ENCODE peak calls at places on chromosome 17, in eight cellular contexts. One of them, this sample, is unnamed.

GRCh38 chr17:10793256-10793655 is 10.6 kb downstream of the TMEM238L start:
- DNase-seq in GM23248: no peak
- DNase-seq in CD8-positive, alpha-beta memory T cell: no peak
- DNase-seq in Panc1: no peak
- DNase-seq in NCI-H1105: no peak
- DNase-seq in myocyte: no peak
- DNase-seq in NCI-H2029: no peak
- DNase-seq in AML-193: no peak
- DNase-seq in this sample: no peak

GRCh38 chr17:18191967-18192366 is 8.3 kb downstream of the ALKBH5 start:
- DNase-seq in myocyte: no peak
- DNase-seq in NCI-H2029: no peak
- DNase-seq in NCI-H1105: no peak
- DNase-seq in Panc1: no peak
- DNase-seq in CD8-positive, alpha-beta memory T cell: no peak
- DNase-seq in GM23248: peak; percentile 50
- DNase-seq in AML-193: no peak
- DNase-seq in this sample: no peak

GRCh38 chr17:48429156-48429555 is 858 bp downstream of the SKAP1 start:
- DNase-seq in AML-193: no peak
- DNase-seq in myocyte: no peak
- DNase-seq in Panc1: no peak
- DNase-seq in CD8-positive, alpha-beta memory T cell: no peak
- DNase-seq in GM23248: no peak
- DNase-seq in NCI-H1105: no peak
- DNase-seq in NCI-H2029: no peak
- DNase-seq in this sample: no peak

GRCh38 chr17:36592711-36593321 is 1.1 kb downstream of the DHRS11 start:
- DNase-seq in GM23248: no peak
- DNase-seq in NCI-H1105: no peak
- DNase-seq in Panc1: no peak
- DNase-seq in AML-193: no peak
- DNase-seq in CD8-positive, alpha-beta memory T cell: no peak
- DNase-seq in NCI-H2029: no peak
- DNase-seq in myocyte: no peak
- DNase-seq in this sample: no peak

GRCh38 chr17:7716901-7717755 is at the start of gene DNAH2:
- DNase-seq in Panc1: peak; percentile 35
- DNase-seq in CD8-positive, alpha-beta memory T cell: no peak
- DNase-seq in myocyte: peak; percentile 89
- DNase-seq in NCI-H1105: peak; percentile 99
- DNase-seq in NCI-H2029: peak; percentile 54
- DNase-seq in GM23248: peak; percentile 91
- DNase-seq in AML-193: peak; percentile 27
- DNase-seq in this sample: peak; percentile 98

GRCh38 chr17:40779181-40779909 is 3.0 kb downstream of the KRT27 start:
- DNase-seq in NCI-H2029: no peak
- DNase-seq in AML-193: no peak
- DNase-seq in GM23248: peak; percentile 6
- DNase-seq in NCI-H1105: no peak
- DNase-seq in myocyte: no peak
- DNase-seq in CD8-positive, alpha-beta memory T cell: no peak
- DNase-seq in Panc1: no peak
- DNase-seq in this sample: no peak

GRCh38 chr17:40519089-40519775 is 17.8 kb upstream of the TNS4 start:
- DNase-seq in myocyte: no peak
- DNase-seq in Panc1: no peak
- DNase-seq in NCI-H1105: no peak
- DNase-seq in NCI-H2029: no peak
- DNase-seq in CD8-positive, alpha-beta memory T cell: no peak
- DNase-seq in GM23248: no peak
- DNase-seq in AML-193: no peak
- DNase-seq in this sample: no peak

GRCh38 chr17:40795019-40795667 is 4.6 kb downstream of the KRT28 start:
- DNase-seq in GM23248: no peak
- DNase-seq in myocyte: no peak
- DNase-seq in CD8-positive, alpha-beta memory T cell: no peak
- DNase-seq in AML-193: no peak
- DNase-seq in NCI-H2029: no peak
- DNase-seq in NCI-H1105: no peak
- DNase-seq in Panc1: no peak
- DNase-seq in this sample: no peak

GRCh38 chr17:37779554-37779953 is 34.7 kb upstream of the HNF1B start:
- DNase-seq in Panc1: no peak
- DNase-seq in AML-193: no peak
- DNase-seq in CD8-positive, alpha-beta memory T cell: no peak
- DNase-seq in GM23248: peak; percentile 88
- DNase-seq in NCI-H1105: no peak
- DNase-seq in myocyte: no peak
- DNase-seq in NCI-H2029: no peak
- DNase-seq in this sample: no peak

GRCh38 chr17:76326306-76326705 is 18.2 kb upstream of the QRICH2 start:
- DNase-seq in CD8-positive, alpha-beta memory T cell: no peak
- DNase-seq in myocyte: no peak
- DNase-seq in NCI-H1105: no peak
- DNase-seq in AML-193: no peak
- DNase-seq in GM23248: no peak
- DNase-seq in Panc1: no peak
- DNase-seq in NCI-H2029: no peak
- DNase-seq in this sample: no peak

GRCh38 chr17:30005709-30006320 is 64.4 kb downstream of the EFCAB5 start:
- DNase-seq in Panc1: no peak
- DNase-seq in AML-193: no peak
- DNase-seq in NCI-H2029: no peak
- DNase-seq in NCI-H1105: no peak
- DNase-seq in GM23248: peak; percentile 14
- DNase-seq in CD8-positive, alpha-beta memory T cell: no peak
- DNase-seq in myocyte: no peak
- DNase-seq in this sample: no peak

GRCh38 chr17:77372444-77373297 is 231.9 kb downstream of the SEC14L1 start:
- DNase-seq in myocyte: peak; percentile 92
- DNase-seq in CD8-positive, alpha-beta memory T cell: peak; percentile 65
- DNase-seq in NCI-H1105: peak; percentile 35
- DNase-seq in Panc1: no peak
- DNase-seq in NCI-H2029: peak; percentile 51
- DNase-seq in GM23248: peak; percentile 80
- DNase-seq in AML-193: peak; percentile 81
- DNase-seq in this sample: peak; percentile 95

GRCh38 chr17:81054881-81055370 is 20.0 kb downstream of the BAIAP2 start:
- DNase-seq in myocyte: no peak
- DNase-seq in AML-193: no peak
- DNase-seq in Panc1: no peak
- DNase-seq in CD8-positive, alpha-beta memory T cell: no peak
- DNase-seq in GM23248: no peak
- DNase-seq in NCI-H1105: no peak
- DNase-seq in NCI-H2029: no peak
- DNase-seq in this sample: no peak

GRCh38 chr17:60151355-60151754 is 1.6 kb downstream of the CA4 start:
- DNase-seq in myocyte: no peak
- DNase-seq in NCI-H1105: no peak
- DNase-seq in CD8-positive, alpha-beta memory T cell: no peak
- DNase-seq in Panc1: no peak
- DNase-seq in AML-193: no peak
- DNase-seq in GM23248: no peak
- DNase-seq in NCI-H2029: no peak
- DNase-seq in this sample: no peak

GRCh38 chr17:31631759-31632158 is 227.3 kb downstream of the COPRS start:
- DNase-seq in Panc1: no peak
- DNase-seq in NCI-H1105: no peak
- DNase-seq in CD8-positive, alpha-beta memory T cell: no peak
- DNase-seq in NCI-H2029: no peak
- DNase-seq in myocyte: no peak
- DNase-seq in AML-193: no peak
- DNase-seq in GM23248: no peak
- DNase-seq in this sample: no peak

GRCh38 chr17:55641559-55642160 is 81.0 kb downstream of the TMEM100 start:
- DNase-seq in myocyte: peak; percentile 82
- DNase-seq in AML-193: peak; percentile 44
- DNase-seq in GM23248: peak; percentile 74
- DNase-seq in Panc1: no peak
- DNase-seq in NCI-H1105: no peak
- DNase-seq in NCI-H2029: peak; percentile 25
- DNase-seq in CD8-positive, alpha-beta memory T cell: no peak
- DNase-seq in this sample: peak; percentile 43

GRCh38 chr17:32240745-32241144 is 24.9 kb upstream of the RHBDL3 start:
- DNase-seq in NCI-H2029: no peak
- DNase-seq in Panc1: no peak
- DNase-seq in AML-193: no peak
- DNase-seq in CD8-positive, alpha-beta memory T cell: no peak
- DNase-seq in GM23248: peak; percentile 32
- DNase-seq in myocyte: peak; percentile 79
- DNase-seq in NCI-H1105: no peak
- DNase-seq in this sample: no peak

GRCh38 chr17:18315498-18316360 is 636 bp downstream of the SMCR8 start:
- DNase-seq in Panc1: no peak
- DNase-seq in AML-193: peak; percentile 34
- DNase-seq in NCI-H2029: no peak
- DNase-seq in myocyte: no peak
- DNase-seq in GM23248: no peak
- DNase-seq in NCI-H1105: no peak
- DNase-seq in CD8-positive, alpha-beta memory T cell: no peak
- DNase-seq in this sample: no peak

GRCh38 chr17:70098030-70098429 is 23.0 kb downstream of the KCNJ16 start:
- DNase-seq in Panc1: no peak
- DNase-seq in CD8-positive, alpha-beta memory T cell: no peak
- DNase-seq in GM23248: no peak
- DNase-seq in AML-193: no peak
- DNase-seq in myocyte: no peak
- DNase-seq in NCI-H1105: no peak
- DNase-seq in NCI-H2029: no peak
- DNase-seq in this sample: no peak

GRCh38 chr17:82213251-82214011 is 789 bp upstream of the CCDC57 start:
- DNase-seq in myocyte: peak; percentile 78
- DNase-seq in AML-193: no peak
- DNase-seq in Panc1: no peak
- DNase-seq in CD8-positive, alpha-beta memory T cell: peak; percentile 65
- DNase-seq in GM23248: peak; percentile 93
- DNase-seq in NCI-H1105: peak; percentile 28
- DNase-seq in NCI-H2029: no peak
- DNase-seq in this sample: peak; percentile 66

GRCh38 chr17:39631403-39631802 is 4.7 kb downstream of the PPP1R1B start:
- DNase-seq in Panc1: no peak
- DNase-seq in myocyte: no peak
- DNase-seq in AML-193: no peak
- DNase-seq in NCI-H2029: peak; percentile 70
- DNase-seq in NCI-H1105: no peak
- DNase-seq in GM23248: no peak
- DNase-seq in CD8-positive, alpha-beta memory T cell: no peak
- DNase-seq in this sample: no peak

GRCh38 chr17:6178959-6179358 is 108.8 kb downstream of the WSCD1 start:
- DNase-seq in Panc1: no peak
- DNase-seq in GM23248: no peak
- DNase-seq in NCI-H2029: no peak
- DNase-seq in myocyte: no peak
- DNase-seq in CD8-positive, alpha-beta memory T cell: no peak
- DNase-seq in AML-193: no peak
- DNase-seq in NCI-H1105: no peak
- DNase-seq in this sample: no peak

GRCh38 chr17:80382446-80382845 is 32.5 kb upstream of the ENDOV start:
- DNase-seq in AML-193: no peak
- DNase-seq in GM23248: no peak
- DNase-seq in NCI-H2029: no peak
- DNase-seq in NCI-H1105: no peak
- DNase-seq in myocyte: peak; percentile 40
- DNase-seq in Panc1: no peak
- DNase-seq in CD8-positive, alpha-beta memory T cell: no peak
- DNase-seq in this sample: no peak

GRCh38 chr17:45388604-45389325 is 43.9 kb downstream of the ARHGAP27 start:
- DNase-seq in Panc1: no peak
- DNase-seq in AML-193: no peak
- DNase-seq in NCI-H1105: no peak
- DNase-seq in NCI-H2029: no peak
- DNase-seq in CD8-positive, alpha-beta memory T cell: no peak
- DNase-seq in myocyte: peak; percentile 58
- DNase-seq in GM23248: peak; percentile 77
- DNase-seq in this sample: no peak

GRCh38 chr17:673200-673681 is 41.4 kb downstream of the VPS53 start:
- DNase-seq in NCI-H1105: no peak
- DNase-seq in GM23248: no peak
- DNase-seq in myocyte: no peak
- DNase-seq in NCI-H2029: no peak
- DNase-seq in AML-193: no peak
- DNase-seq in Panc1: no peak
- DNase-seq in CD8-positive, alpha-beta memory T cell: no peak
- DNase-seq in this sample: peak; percentile 95

GRCh38 chr17:1440921-1441320 is 15.1 kb downstream of the CRK start:
- DNase-seq in GM23248: no peak
- DNase-seq in Panc1: no peak
- DNase-seq in NCI-H2029: no peak
- DNase-seq in CD8-positive, alpha-beta memory T cell: no peak
- DNase-seq in myocyte: no peak
- DNase-seq in NCI-H1105: no peak
- DNase-seq in AML-193: no peak
- DNase-seq in this sample: no peak

GRCh38 chr17:78045316-78045715 is 83.2 kb downstream of the TMC6 start:
- DNase-seq in Panc1: no peak
- DNase-seq in NCI-H1105: no peak
- DNase-seq in CD8-positive, alpha-beta memory T cell: no peak
- DNase-seq in NCI-H2029: no peak
- DNase-seq in AML-193: no peak
- DNase-seq in myocyte: no peak
- DNase-seq in GM23248: no peak
- DNase-seq in this sample: no peak

GRCh38 chr17:28112199-28112995 is 69.9 kb downstream of the NLK start:
- DNase-seq in CD8-positive, alpha-beta memory T cell: no peak
- DNase-seq in GM23248: peak; percentile 48
- DNase-seq in NCI-H1105: no peak
- DNase-seq in myocyte: no peak
- DNase-seq in AML-193: no peak
- DNase-seq in Panc1: no peak
- DNase-seq in NCI-H2029: no peak
- DNase-seq in this sample: no peak

This sample was measured in neural progenitor cell.